ENCODE peak calls at places on chromosomes 3 and 15, in six cellular contexts. T is GM10248; O is activated T-cell treated with anti-CD3 and anti-CD28 coated beads, Interleukin-2, amount 50 U/mL, for 72 hours; V is NCI-H2081; I is astrocyte of the cerebellum; H is skeletal muscle cell. N is an unnamed sample.

GRCh38 chr3:115160295-115160694 is 13.2 kb upstream of the ZBTB20 start:
- DNase-seq in T (peak; percentile 43), V (no peak), H (no peak), O (no peak), I (no peak), N (peak; percentile 61)

GRCh38 chr3:48369685-48370329 is 2.2 kb upstream of the FBXW12 start:
- DNase-seq in T (no peak), O (no peak), I (no peak), V (no peak), H (no peak), N (no peak)

GRCh38 chr15:100900895-100901169 is 18.3 kb upstream of the LRRK1 start:
- DNase-seq in O (no peak), I (no peak), H (no peak), V (no peak), T (no peak), N (no peak)

GRCh38 chr15:42575188-42576039 is at the start of gene STARD9:
- DNase-seq in V (peak; percentile 97), O (peak; percentile 97), T (peak; percentile 97), H (peak; percentile 95), I (peak; percentile 94), N (peak; percentile 99)

GRCh38 chr3:67976683-67977082 is 322.3 kb upstream of the SUCLG2 start:
- DNase-seq in I (no peak), V (no peak), O (no peak), T (no peak), H (no peak), N (no peak)

GRCh38 chr15:62769604-62770003 is 272.9 kb upstream of the TPM1 start:
- DNase-seq in H (peak; percentile 51), T (no peak), O (no peak), I (peak; percentile 85), V (no peak), N (no peak)

GRCh38 chr3:49476563-49476962 is 6.5 kb downstream of the DAG1 start:
- DNase-seq in V (no peak), T (no peak), O (peak; percentile 37), H (no peak), I (no peak), N (peak; percentile 36)

GRCh38 chr15:62545392-62546227 is 380.5 kb upstream of the C2CD4B start:
- DNase-seq in T (no peak), O (no peak), I (peak; percentile 53), V (peak; percentile 40), H (peak; percentile 45), N (no peak)

GRCh38 chr3:150762662-150763121 is 277 bp downstream of the SIAH2 start:
- DNase-seq in O (no peak), H (no peak), I (no peak), V (no peak), T (no peak), N (no peak)

GRCh38 chr3:173501941-173502489 is 104.5 kb downstream of the NLGN1 start:
- DNase-seq in V (no peak), H (peak; percentile 51), O (no peak), T (no peak), I (peak; percentile 3), N (no peak)

GRCh38 chr15:65072617-65073016 is 3.9 kb upstream of the KBTBD13 start:
- DNase-seq in O (no peak), T (no peak), I (no peak), V (no peak), H (no peak), N (no peak)

GRCh38 chr3:102599819-102600576 is 165.2 kb downstream of the ZPLD1 start:
- DNase-seq in I (no peak), O (no peak), H (no peak), T (no peak), V (no peak), N (no peak)

GRCh38 chr15:63292771-63293170 is 15.4 kb downstream of the APH1B start:
- DNase-seq in T (peak; percentile 38), V (no peak), H (no peak), I (no peak), O (no peak), N (peak; percentile 18)

GRCh38 chr3:11807651-11808050 is 39.0 kb downstream of the TAMM41 start:
- DNase-seq in H (no peak), V (no peak), T (no peak), O (no peak), I (no peak), N (no peak)

GRCh38 chr15:39770748-39771689 is 11.6 kb downstream of the FSIP1 start:
- DNase-seq in O (no peak), I (no peak), V (no peak), H (peak; percentile 87), T (no peak), N (no peak)

GRCh38 chr15:52653451-52653964 is 25.7 kb downstream of the ATOSA start:
- DNase-seq in T (no peak), V (peak; percentile 25), O (no peak), I (peak; percentile 88), H (peak; percentile 83), N (no peak)

GRCh38 chr3:11634081-11634635 is 9.6 kb downstream of the VGLL4 start:
- DNase-seq in I (no peak), O (no peak), H (no peak), T (no peak), V (no peak), N (no peak)

N was measured in GM20000.